ENCODE peak calls at places on chromosomes 4 and X, in five cellular contexts. One of them, this sample, is unnamed.

GRCh38 chr4:126097155-126097554 is 782.4 kb downstream of the FAT4 start:
- DNase-seq in pancreas: no peak
- DNase-seq in GM13977: no peak
- DNase-seq in left lung: no peak
- DNase-seq in COR-L47: no peak
- DNase-seq in this sample: no peak

GRCh38 chrX:24426340-24426913 is 38.7 kb upstream of the PDK3 start:
- DNase-seq in GM13977: no peak
- DNase-seq in pancreas: no peak
- DNase-seq in left lung: no peak
- DNase-seq in COR-L47: no peak
- DNase-seq in this sample: peak; percentile 37

GRCh38 chr4:61958591-61958990 is 758.5 kb downstream of the ADGRL3 start:
- DNase-seq in left lung: no peak
- DNase-seq in GM13977: no peak
- DNase-seq in COR-L47: no peak
- DNase-seq in pancreas: no peak
- DNase-seq in this sample: no peak

GRCh38 chrX:16612257-16612987 is 37.5 kb upstream of the S100G start:
- DNase-seq in GM13977: no peak
- DNase-seq in left lung: no peak
- DNase-seq in COR-L47: no peak
- DNase-seq in pancreas: no peak
- DNase-seq in this sample: no peak

GRCh38 chr4:159227984-159228383 is 125.1 kb downstream of the RAPGEF2 start:
- DNase-seq in GM13977: no peak
- DNase-seq in left lung: peak; percentile 66
- DNase-seq in pancreas: peak; percentile 75
- DNase-seq in COR-L47: no peak
- DNase-seq in this sample: no peak

GRCh38 chr4:17376205-17376604 is 135.7 kb downstream of the QDPR start:
- DNase-seq in left lung: no peak
- DNase-seq in GM13977: no peak
- DNase-seq in pancreas: no peak
- DNase-seq in COR-L47: no peak
- DNase-seq in this sample: no peak

GRCh38 chrX:70998402-70999027 is 67.6 kb upstream of the SLC7A3 start:
- DNase-seq in pancreas: no peak
- DNase-seq in GM13977: no peak
- DNase-seq in COR-L47: peak; percentile 2
- DNase-seq in left lung: no peak
- DNase-seq in this sample: peak; percentile 59

GRCh38 chr4:116752027-116752426 is 333.3 kb downstream of the TRAM1L1 start:
- DNase-seq in pancreas: no peak
- DNase-seq in GM13977: no peak
- DNase-seq in left lung: no peak
- DNase-seq in COR-L47: no peak
- DNase-seq in this sample: no peak

GRCh38 chr4:21728231-21728758 is 220.3 kb downstream of the KCNIP4 start:
- DNase-seq in COR-L47: no peak
- DNase-seq in GM13977: no peak
- DNase-seq in pancreas: no peak
- DNase-seq in left lung: no peak
- DNase-seq in this sample: peak; percentile 27

GRCh38 chr4:30727409-30727808 is 7.2 kb downstream of the PCDH7 start:
- DNase-seq in COR-L47: no peak
- DNase-seq in left lung: no peak
- DNase-seq in pancreas: no peak
- DNase-seq in GM13977: no peak
- DNase-seq in this sample: no peak

GRCh38 chr4:125961626-125962025 is 646.9 kb downstream of the FAT4 start:
- DNase-seq in COR-L47: no peak
- DNase-seq in left lung: no peak
- DNase-seq in pancreas: no peak
- DNase-seq in GM13977: no peak
- DNase-seq in this sample: peak; percentile 0

GRCh38 chr4:48698029-48698901 is 81.8 kb downstream of the FRYL start:
- DNase-seq in left lung: no peak
- DNase-seq in pancreas: peak; percentile 55
- DNase-seq in COR-L47: no peak
- DNase-seq in GM13977: no peak
- DNase-seq in this sample: no peak

This sample was measured in NCI-H82.